ENCODE peak calls at places on chromosomes 2 and 18, in seven cellular contexts. U is HFF-Myc, D is ovary, H is body of pancreas, A is AG10803, W is HL-60, X is mammary epithelial cell. I is an unnamed sample.

GRCh38 chr2:149666809-149667208 is 79.2 kb upstream of the MMADHC start:
- DNase-seq in W (no peak), A (no peak), X (no peak), D (no peak), H (no peak), U (no peak), I (no peak)

GRCh38 chr2:65576278-65576677 is 143.9 kb upstream of the SPRED2 start:
- DNase-seq in H (no peak), D (no peak), U (no peak), W (no peak), A (no peak), X (no peak), I (no peak)

GRCh38 chr2:196263181-196263747 is 91.9 kb upstream of the STK17B start:
- DNase-seq in W (no peak), A (peak; percentile 64), X (peak; percentile 90), D (no peak), H (no peak), U (no peak), I (no peak)

GRCh38 chr2:225041210-225041870 is 928 bp downstream of the DOCK10 start:
- DNase-seq in W (no peak), A (peak; percentile 71), U (no peak), H (no peak), X (peak; percentile 29), D (no peak), I (peak; percentile 62)

GRCh38 chr2:177724398-177725287 is 332.1 kb downstream of the AGPS start:
- DNase-seq in X (peak; percentile 15), U (peak; percentile 7), A (peak; percentile 40), H (peak; percentile 46), D (peak; percentile 39), W (no peak), I (no peak)

GRCh38 chr2:120516323-120517314 is 170.7 kb downstream of the INHBB start:
- DNase-seq in D (no peak), X (no peak), H (no peak), W (no peak), A (peak; percentile 47), U (no peak), I (no peak)

GRCh38 chr2:33526132-33526531 is 49.7 kb downstream of the RASGRP3 start:
- DNase-seq in H (no peak), D (no peak), A (peak; percentile 67), U (peak; percentile 15), X (no peak), W (peak; percentile 70), I (no peak)

GRCh38 chr18:35005963-35006577 is 35.1 kb upstream of the MAPRE2 start:
- DNase-seq in D (no peak), X (peak; percentile 52), W (peak; percentile 20), U (peak; percentile 61), A (peak; percentile 72), H (no peak), I (no peak)

GRCh38 chr18:36415606-36416005 is 118.1 kb downstream of the FHOD3 start:
- DNase-seq in U (no peak), D (no peak), W (no peak), X (no peak), H (no peak), A (peak; percentile 79), I (no peak)

GRCh38 chr18:68417826-68418225 is 297.1 kb downstream of the TMX3 start:
- DNase-seq in A (peak; percentile 90), X (no peak), W (no peak), D (no peak), U (no peak), H (no peak), I (no peak)

GRCh38 chr2:165406053-165406628 is 63.4 kb upstream of the CSRNP3 start:
- DNase-seq in X (peak; percentile 5), A (no peak), H (no peak), D (no peak), W (no peak), U (no peak), I (no peak)

GRCh38 chr18:3982541-3982940 is 472.6 kb downstream of the DLGAP1 start:
- DNase-seq in H (no peak), U (no peak), A (peak; percentile 58), D (no peak), X (peak; percentile 43), W (no peak), I (no peak)

GRCh38 chr2:218438601-218439000 is 19.7 kb downstream of the VIL1 start:
- DNase-seq in U (no peak), A (no peak), H (no peak), X (no peak), W (no peak), D (peak; percentile 32), I (no peak)

GRCh38 chr2:132816234-132816633 is 146.2 kb upstream of the LYPD1 start:
- DNase-seq in U (no peak), X (no peak), W (no peak), H (no peak), A (no peak), D (no peak), I (no peak)

GRCh38 chr2:28628987-28629386 is 122.6 kb upstream of the PPP1CB start:
- DNase-seq in W (no peak), D (no peak), A (no peak), X (no peak), U (no peak), H (no peak), I (no peak)
- TF ChIP-seq CTCF in W (no peak), D (no peak), A (no peak), X (no peak), U (no peak), H (no peak), I (no peak)

GRCh38 chr2:182652326-182652725 is 63.7 kb upstream of the DNAJC10 start:
- DNase-seq in U (no peak), X (peak; percentile 3), A (no peak), H (no peak), W (no peak), D (no peak), I (no peak)

GRCh38 chr2:182646763-182647498 is 69.1 kb upstream of the DNAJC10 start:
- DNase-seq in W (no peak), H (no peak), A (no peak), D (no peak), U (no peak), X (no peak), I (no peak)

GRCh38 chr2:182649316-182649715 is 66.7 kb upstream of the DNAJC10 start:
- DNase-seq in W (peak; percentile 4), D (no peak), U (peak; percentile 15), H (no peak), X (no peak), A (peak; percentile 9), I (no peak)

GRCh38 chr2:182647499-182647787 is 68.6 kb upstream of the DNAJC10 start:
- DNase-seq in H (no peak), W (no peak), A (no peak), X (no peak), U (no peak), D (no peak), I (no peak)

GRCh38 chr2:182650704-182651103 is 65.4 kb upstream of the DNAJC10 start:
- DNase-seq in A (peak; percentile 66), W (peak; percentile 11), U (peak; percentile 35), D (no peak), X (peak; percentile 34), H (no peak), I (no peak)
- TF ChIP-seq CTCF in A (peak; percentile 59), W (no peak), U (peak; percentile 30), D (no peak), X (peak; percentile 39), H (peak; percentile 40), I (no peak)

GRCh38 chr2:102337481-102338386 is 17.9 kb upstream of the IL18R1 start:
- DNase-seq in D (no peak), X (peak; percentile 26), A (peak; percentile 21), H (no peak), W (no peak), U (no peak), I (no peak)

GRCh38 chr2:102334471-102334870 is 21.1 kb upstream of the IL18R1 start:
- DNase-seq in W (no peak), A (no peak), H (no peak), X (no peak), U (no peak), D (no peak), I (no peak)

GRCh38 chr2:102337012-102337411 is 18.6 kb upstream of the IL18R1 start:
- DNase-seq in X (no peak), U (no peak), H (no peak), A (peak; percentile 32), W (no peak), D (no peak), I (no peak)

GRCh38 chr2:102335871-102336366 is 19.7 kb upstream of the IL18R1 start:
- DNase-seq in U (no peak), X (no peak), A (no peak), H (no peak), W (no peak), D (no peak), I (no peak)

DNA sequence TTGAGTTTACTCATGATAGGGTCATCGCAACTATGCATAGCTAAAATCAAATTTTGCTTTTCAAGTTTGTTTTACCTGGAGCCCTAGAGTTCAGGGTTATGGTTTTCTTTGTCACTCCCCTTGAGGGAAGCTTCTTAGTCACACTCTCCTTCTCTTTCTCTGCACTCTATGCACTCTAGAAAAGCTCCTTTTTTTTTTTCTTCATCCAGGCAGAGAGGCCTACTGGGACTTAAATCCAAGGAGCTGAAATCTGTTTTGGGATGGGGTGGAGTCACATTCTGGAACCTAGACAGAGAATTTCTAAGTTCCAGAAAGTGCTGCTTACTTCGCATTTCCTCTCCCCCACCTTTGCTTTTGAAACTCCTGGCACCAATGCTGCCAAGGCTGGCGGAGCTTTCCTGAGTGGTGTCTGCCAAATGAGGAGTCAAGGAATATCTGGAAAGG is 19.1 kb upstream of the IL18R1 start:
- DNase-seq in H (no peak), D (no peak), W (no peak), A (peak; percentile 9), U (no peak), X (peak; percentile 70), I (no peak)
- TF ChIP-seq CTCF in H (no peak), D (no peak), W (no peak), A (no peak), U (no peak), X (no peak), I (no peak)

GRCh38 chr2:142681952-142682351 is 195.5 kb upstream of the KYNU start:
- DNase-seq in W (no peak), A (no peak), U (no peak), X (no peak), D (no peak), H (no peak), I (no peak)

GRCh38 chr2:142684667-142685066 is 192.8 kb upstream of the KYNU start:
- DNase-seq in H (no peak), U (no peak), X (no peak), W (no peak), D (no peak), A (no peak), I (no peak)

GRCh38 chr2:142687075-142687474 is 190.4 kb upstream of the KYNU start:
- DNase-seq in X (no peak), H (no peak), W (no peak), D (no peak), A (no peak), U (no peak), I (no peak)

GRCh38 chr2:142678164-142678563 is 199.3 kb upstream of the KYNU start:
- DNase-seq in A (no peak), X (no peak), W (no peak), D (no peak), H (no peak), U (no peak), I (no peak)

DNA sequence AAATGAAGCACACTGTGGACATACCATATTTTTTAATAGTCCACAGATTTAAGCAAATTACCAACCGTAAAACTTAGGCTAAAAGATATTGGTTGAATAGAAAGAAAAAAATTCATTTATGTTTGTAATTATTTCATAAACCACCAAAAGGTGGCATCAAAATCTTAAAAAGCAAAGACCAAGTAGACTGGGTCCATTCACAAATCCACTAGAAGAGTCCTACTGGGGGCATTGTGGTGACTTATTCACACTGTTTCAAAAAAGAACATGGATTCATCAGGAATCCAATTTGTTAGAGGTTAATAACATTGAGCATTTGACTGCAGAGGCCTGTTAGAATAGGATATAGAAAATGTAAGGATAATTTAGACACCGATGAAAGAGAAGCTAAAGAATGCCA is 194.9 kb upstream of the KYNU start:
- DNase-seq in A (peak; percentile 1), D (no peak), W (no peak), H (no peak), U (no peak), X (peak; percentile 17), I (no peak)
- TF ChIP-seq CTCF in A (peak; percentile 33), D (no peak), W (no peak), H (no peak), U (no peak), X (peak; percentile 45), I (no peak)

I was measured in activated B cell treated with CpG ODN at 0.5 μM for 24 hours.